ENCODE peak calls at places on chromosomes 6 and 20, in nine cellular contexts. C, N, R, K, O, Q, Z, U and S are unnamed samples.

GRCh38 chr6:158043008-158043407 is 61.3 kb downstream of the SYNJ2 start:
- DNase-seq in C (no peak), N (no peak), R (no peak), K (no peak), O (peak), Q (no peak), Z (no peak), U (no peak), S (no peak)

GRCh38 chr6:33980176-33980805 is 165.6 kb downstream of the GRM4 start:
- DNase-seq in C (no peak), N (no peak), R (no peak), K (no peak), O (no peak), Q (no peak), Z (no peak), U (no peak), S (no peak)

GRCh38 chr6:119347466-119348307 is 1.9 kb downstream of the MAN1A1 start:
- DNase-seq in C (peak), N (no peak), R (no peak), K (peak), O (no peak), Q (no peak), Z (no peak), U (no peak), S (peak)

GRCh38 chr20:21511850-21512633 is 1.8 kb downstream of the NKX2-2 start:
- DNase-seq in C (no peak), N (no peak), R (no peak), K (no peak), O (peak), Q (no peak), Z (no peak), U (peak), S (no peak)

GRCh38 chr6:32835167-32835893 is 3.2 kb downstream of the TAP2 start:
- DNase-seq in C (no peak), N (no peak), R (no peak), K (no peak), O (no peak), Q (no peak), Z (no peak), U (no peak), S (no peak)

GRCh38 chr6:27154696-27155095 is 92.8 kb upstream of the PRSS16 start:
- DNase-seq in C (no peak), N (no peak), R (no peak), K (no peak), O (no peak), Q (no peak), Z (no peak), U (no peak), S (no peak)

GRCh38 chr6:158894192-158894591 is 75.0 kb upstream of the EZR start:
- DNase-seq in C (peak), N (peak), R (peak), K (no peak), O (no peak), Q (peak), Z (peak), U (peak), S (peak)

GRCh38 chr6:30880563-30881252 is 3.6 kb upstream of the DDR1 start:
- DNase-seq in C (no peak), N (no peak), R (no peak), K (no peak), O (no peak), Q (no peak), Z (no peak), U (no peak), S (no peak)

GRCh38 chr6:50952092-50952932 is 133.6 kb downstream of the TFAP2B start:
- DNase-seq in C (no peak), N (no peak), R (no peak), K (no peak), O (no peak), Q (no peak), Z (no peak), U (peak), S (peak)

GRCh38 chr6:166351715-166352285 is 9.5 kb upstream of the SFT2D1 start:
- DNase-seq in C (no peak), N (peak), R (no peak), K (no peak), O (no peak), Q (peak), Z (no peak), U (peak), S (no peak)

GRCh38 chr6:73354389-73354651 is 244 bp upstream of the DPPA5 start:
- DNase-seq in C (no peak), N (no peak), R (no peak), K (no peak), O (no peak), Q (no peak), Z (no peak), U (no peak), S (no peak)

GRCh38 chr6:21037453-21037852 is 503.2 kb downstream of the CDKAL1 start:
- DNase-seq in C (no peak), N (no peak), R (no peak), K (no peak), O (no peak), Q (no peak), Z (no peak), U (no peak), S (no peak)

GRCh38 chr6:14384175-14384949 is 266.8 kb downstream of the CD83 start:
- DNase-seq in C (no peak), N (no peak), R (no peak), K (no peak), O (no peak), Q (no peak), Z (no peak), U (no peak), S (no peak)

GRCh38 chr6:146912730-146913680 is 291.2 kb upstream of the STXBP5 start:
- DNase-seq in C (no peak), N (no peak), R (peak), K (no peak), O (no peak), Q (peak), Z (no peak), U (peak), S (peak)

GRCh38 chr6:146910611-146911010 is 293.6 kb upstream of the STXBP5 start:
- DNase-seq in C (no peak), N (no peak), R (peak), K (no peak), O (no peak), Q (no peak), Z (no peak), U (no peak), S (no peak)

GRCh38 chr6:146909376-146909775 is 294.8 kb upstream of the STXBP5 start:
- DNase-seq in C (no peak), N (no peak), R (no peak), K (no peak), O (no peak), Q (no peak), Z (no peak), U (no peak), S (no peak)

GRCh38 chr6:146909886-146910285 is 294.3 kb upstream of the STXBP5 start:
- DNase-seq in C (no peak), N (no peak), R (no peak), K (no peak), O (no peak), Q (no peak), Z (no peak), U (no peak), S (no peak)

GRCh38 chr6:146911635-146912034 is 292.6 kb upstream of the STXBP5 start:
- DNase-seq in C (no peak), N (no peak), R (no peak), K (no peak), O (no peak), Q (no peak), Z (no peak), U (no peak), S (no peak)
- H3K4me3 ChIP-seq in C (no peak), N (no peak), R (no peak), K (no peak), O (no peak), Q (no peak), Z (no peak), U (no peak), S (no peak)

DNA sequence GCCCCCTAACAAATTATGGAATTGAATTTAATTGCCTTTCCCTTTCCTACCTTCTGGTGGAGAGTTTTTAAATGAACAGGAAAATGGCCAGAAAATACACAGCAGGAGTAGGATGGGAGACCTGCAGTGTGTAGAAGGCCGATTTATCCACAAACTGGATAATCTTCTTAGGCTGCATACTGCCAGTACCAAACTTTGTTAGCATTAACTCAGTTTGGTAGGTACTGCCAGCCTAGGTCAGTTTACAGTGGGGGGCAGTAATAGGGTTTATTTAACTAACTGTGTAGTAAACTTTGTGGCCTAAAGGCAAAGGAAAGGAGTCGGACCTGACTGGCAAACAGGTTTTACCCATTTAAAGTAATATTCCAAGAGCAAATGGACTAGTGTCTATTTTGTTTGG is 4.6 kb downstream of the NCOA3 start:
- DNase-seq in C (no peak), N (no peak), R (no peak), K (no peak), O (no peak), Q (no peak), Z (no peak), U (no peak), S (no peak)
- TF ChIP-seq CTCF in C (no peak), N (no peak), R (no peak), K (no peak), O (no peak), Q (no peak), Z (no peak), U (no peak), S (no peak)

DNA sequence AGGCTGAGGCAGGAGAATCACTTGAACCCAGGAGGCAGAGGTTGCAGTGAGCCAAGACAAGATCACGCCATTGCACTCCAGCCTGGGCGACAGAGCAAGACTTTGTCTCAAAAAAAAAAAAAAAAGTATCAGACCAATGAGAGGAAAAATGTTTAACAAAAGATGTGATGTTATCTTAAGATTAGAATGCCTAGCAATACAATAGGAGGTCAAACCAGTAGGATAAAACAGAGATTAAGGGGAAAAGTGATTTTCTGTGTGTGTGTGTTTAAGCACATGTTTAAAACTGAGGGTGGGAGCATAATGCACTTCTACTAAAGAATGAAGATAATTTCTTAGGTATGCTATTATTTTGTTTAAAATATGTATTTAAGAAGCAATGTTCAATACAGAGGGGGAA is 17.9 kb downstream of the COL19A1 start:
- DNase-seq in C (no peak), N (no peak), R (no peak), K (no peak), O (no peak), Q (no peak), Z (no peak), U (no peak), S (no peak)
- H3K4me3 ChIP-seq in C (no peak), N (no peak), R (no peak), K (no peak), O (no peak), Q (no peak), Z (no peak), U (no peak), S (no peak)

GRCh38 chr6:147234685-147235084 is 30.5 kb downstream of the STXBP5 start:
- DNase-seq in C (no peak), N (no peak), R (no peak), K (no peak), O (no peak), Q (no peak), Z (no peak), U (no peak), S (no peak)
- TF ChIP-seq CTCF in C (no peak), N (no peak), R (no peak), K (no peak), O (no peak), Q (no peak), Z (no peak), U (no peak), S (no peak)